ENCODE peak calls at places on chromosome 2, in eight cellular contexts. I is IMR-90, P is HepG2, M is heart left ventricle, Z is A549, F is right lobe of liver, L is upper lobe of left lung, H is GM12878. C is an unnamed sample.
A peak's percentile ranks its signal among the peaks of the same experiment; 100 is the strongest.

GRCh38 chr2:21039080-21039556 is 4.8 kb downstream of the APOB start:
- ATAC-seq in M (peak; percentile 12), F (no peak), H (no peak), L (no peak), I (no peak), P (no peak), Z (no peak), C (peak; percentile 6)

GRCh38 chr2:118846667-118847446 is 591 bp downstream of the EN1 start:
- ATAC-seq in L (peak; percentile 31), F (no peak), I (peak; percentile 28), P (peak; percentile 32), M (no peak), H (no peak), Z (peak; percentile 67), C (no peak)

GRCh38 chr2:214801068-214801467 is 8.4 kb downstream of the BARD1 start:
- ATAC-seq in L (no peak), M (no peak), I (no peak), H (peak; percentile 27), P (no peak), F (no peak), Z (no peak), C (no peak)

GRCh38 chr2:74507926-74508520 is 528 bp upstream of the PCGF1 start:
- ATAC-seq in L (peak; percentile 27), F (no peak), P (peak; percentile 59), M (peak; percentile 10), H (peak; percentile 53), I (peak; percentile 3), Z (peak; percentile 11), C (no peak)

GRCh38 chr2:190254451-190254850 is 65.2 kb downstream of the HIBCH start:
- ATAC-seq in M (no peak), Z (no peak), H (no peak), F (no peak), P (no peak), I (no peak), L (no peak), C (no peak)

GRCh38 chr2:46331099-46331766 is 34.0 kb downstream of the EPAS1 start:
- ATAC-seq in Z (no peak), F (no peak), L (no peak), M (peak; percentile 40), H (no peak), P (no peak), I (no peak), C (no peak)

GRCh38 chr2:45813003-45813601 is 161.6 kb downstream of the PRKCE start:
- ATAC-seq in P (no peak), I (no peak), L (peak; percentile 80), M (peak; percentile 75), H (no peak), F (peak; percentile 21), Z (no peak), C (peak; percentile 64)

GRCh38 chr2:112893801-112894200 is 17.2 kb upstream of the IL37 start:
- ATAC-seq in F (no peak), M (no peak), L (peak; percentile 19), H (no peak), P (no peak), I (no peak), Z (no peak), C (no peak)

GRCh38 chr2:9142551-9143263 is 63.9 kb upstream of the ASAP2 start:
- ATAC-seq in F (peak; percentile 96), P (peak; percentile 88), H (peak; percentile 94), I (peak; percentile 93), M (peak; percentile 91), L (peak; percentile 96), Z (peak; percentile 94), C (peak; percentile 88)

GRCh38 chr2:241007880-241008710 is 9.7 kb downstream of the SNED1 start:
- ATAC-seq in P (no peak), H (no peak), Z (no peak), F (no peak), L (no peak), I (no peak), M (peak; percentile 86), C (no peak)

GRCh38 chr2:54274781-54275242 is 18.8 kb upstream of the TSPYL6 start:
- ATAC-seq in F (peak; percentile 27), P (no peak), Z (no peak), L (peak; percentile 66), M (peak; percentile 62), I (peak; percentile 75), H (no peak), C (no peak)

GRCh38 chr2:160608525-160609085 is 115.0 kb upstream of the RBMS1 start:
- ATAC-seq in F (no peak), I (no peak), P (no peak), Z (no peak), H (no peak), M (no peak), L (no peak), C (no peak)

GRCh38 chr2:203579131-203579643 is 44.1 kb upstream of the RAPH1 start:
- ATAC-seq in P (peak; percentile 47), H (peak; percentile 84), M (peak; percentile 22), I (peak; percentile 88), L (peak; percentile 67), Z (peak; percentile 79), F (peak; percentile 85), C (no peak)

GRCh38 chr2:235981629-235982028 is 186.6 kb downstream of the GBX2 start:
- ATAC-seq in M (no peak), H (no peak), Z (no peak), L (no peak), I (no peak), P (no peak), F (no peak), C (no peak)

GRCh38 chr2:159044804-159045286 is 76.4 kb downstream of the TANC1 start:
- ATAC-seq in I (no peak), L (peak; percentile 59), M (peak; percentile 50), F (peak; percentile 14), P (no peak), Z (peak; percentile 43), H (no peak), C (no peak)
- TF ChIP-seq POLR2A in I (no peak), L (no peak), M (no peak), F (no peak), P (no peak), Z (no peak), H (no peak), C (no peak)

DNA sequence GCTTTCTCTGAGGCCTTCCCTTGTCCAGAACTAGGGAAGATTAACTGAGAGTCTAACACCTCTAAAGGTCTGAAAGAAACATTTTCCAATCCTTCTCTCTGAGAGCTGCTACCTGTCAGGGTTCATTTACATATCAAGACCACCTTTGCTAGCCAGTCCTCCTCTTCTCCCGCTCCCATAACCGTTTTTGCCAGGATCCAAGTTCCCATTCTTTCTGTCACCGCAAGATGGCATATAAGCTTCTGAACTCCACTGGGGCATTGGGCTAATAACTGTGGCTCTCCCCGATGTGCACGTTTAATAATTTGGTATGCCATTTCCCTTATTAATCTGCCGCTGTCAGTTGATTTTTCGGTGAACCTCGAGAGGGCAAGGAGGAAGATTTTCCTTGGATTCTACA is 510.3 kb upstream of the CNTNAP5 start:
- ATAC-seq in I (no peak), M (no peak), F (no peak), P (no peak), Z (no peak), H (no peak), L (no peak), C (no peak)
- TF ChIP-seq CTCF in I (no peak), M (no peak), F (no peak), P (peak; percentile 5), Z (no peak), H (no peak), L (no peak), C (no peak)

GRCh38 chr2:109482371-109482841 is 131.4 kb downstream of the SEPTIN10 start:
- ATAC-seq in L (no peak), F (peak; percentile 56), Z (no peak), M (peak; percentile 58), I (no peak), P (no peak), H (no peak), C (no peak)
- TF ChIP-seq POLR2A in L (no peak), F (no peak), Z (no peak), M (no peak), I (no peak), P (no peak), H (no peak), C (no peak)

GRCh38 chr2:223668302-223668998 is 66.3 kb upstream of the SCG2 start:
- ATAC-seq in Z (no peak), I (peak; percentile 76), P (no peak), H (no peak), F (no peak), L (no peak), M (no peak), C (no peak)
- TF ChIP-seq CTCF in Z (no peak), I (no peak), P (no peak), H (no peak), F (no peak), L (no peak), M (no peak), C (no peak)

DNA sequence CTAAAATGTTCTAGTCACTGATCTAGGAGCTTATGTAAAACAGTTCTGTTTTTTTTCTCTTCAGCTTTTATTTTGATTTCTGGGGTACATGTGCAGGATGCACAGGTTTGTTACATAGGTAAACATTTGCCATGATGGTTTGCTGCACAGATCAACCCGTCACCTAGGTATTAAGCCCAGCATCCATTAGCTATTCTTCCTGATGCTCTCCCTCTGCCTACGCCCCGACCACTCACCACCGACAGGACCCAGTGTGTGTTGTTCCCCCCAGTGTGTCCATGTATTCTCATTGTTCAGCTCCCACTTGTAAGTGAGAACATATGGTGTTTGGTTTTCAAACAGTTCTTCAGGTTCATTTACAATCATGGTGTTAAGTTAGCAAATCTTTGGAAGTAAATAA is 84.8 kb upstream of the PROKR1 start:
- ATAC-seq in P (no peak), M (no peak), L (no peak), Z (no peak), H (no peak), F (no peak), I (no peak), C (no peak)
- TF ChIP-seq POLR2A in P (no peak), M (no peak), L (no peak), Z (no peak), H (no peak), F (no peak), I (no peak), C (no peak)

GRCh38 chr2:212991120-212991519 is 160.3 kb downstream of the IKZF2 start:
- ATAC-seq in H (peak; percentile 87), I (no peak), F (no peak), P (no peak), M (no peak), Z (no peak), L (no peak), C (no peak)

GRCh38 chr2:212990697-212991096 is 160.7 kb downstream of the IKZF2 start:
- ATAC-seq in M (no peak), I (peak; percentile 51), L (no peak), Z (no peak), F (no peak), H (peak; percentile 84), P (peak; percentile 72), C (no peak)

GRCh38 chr2:212984129-212984528 is 167.3 kb downstream of the IKZF2 start:
- ATAC-seq in L (no peak), Z (no peak), H (no peak), I (no peak), F (no peak), M (no peak), P (no peak), C (no peak)

DNA sequence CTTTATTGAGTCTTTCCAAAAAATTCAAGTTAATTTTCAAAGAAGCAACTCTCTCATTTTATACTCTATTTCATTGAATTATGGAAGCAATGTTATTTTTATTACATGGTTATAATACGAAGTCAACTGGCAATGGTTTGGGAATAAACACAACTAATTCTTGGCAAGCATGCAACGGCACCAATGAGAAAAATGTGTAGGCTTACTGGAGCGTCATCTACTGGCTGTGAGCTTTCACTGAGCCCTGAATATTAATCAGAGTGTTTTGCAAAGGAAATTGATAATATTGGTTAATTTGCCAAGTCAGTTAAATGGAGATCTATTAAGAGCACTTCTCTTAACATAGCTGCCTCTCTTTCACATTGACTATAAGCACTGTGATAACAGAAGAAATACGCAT is 163.9 kb downstream of the IKZF2 start:
- ATAC-seq in P (no peak), F (no peak), L (no peak), M (no peak), H (no peak), Z (no peak), I (no peak), C (no peak)
- TF ChIP-seq CTCF in P (no peak), F (no peak), L (no peak), M (no peak), H (no peak), Z (no peak), I (no peak), C (no peak)